ENCODE peak calls at places on chromosome 11, in five cellular contexts. Y, D, V, M and A are unnamed samples.

GRCh38 chr11:128483211-128483788 is 104.1 kb downstream of the ETS1 start:
- DNase-seq in V (no peak), M (no peak), Y (no peak), D (no peak), A (no peak)

GRCh38 chr11:69126286-69126685 is 29.4 kb upstream of the SMIM38 start:
- DNase-seq in M (no peak), D (no peak), Y (no peak), V (peak), A (no peak)

GRCh38 chr11:108836541-108836940 is 171.7 kb downstream of the DDX10 start:
- DNase-seq in D (no peak), Y (no peak), M (no peak), V (no peak), A (no peak)

GRCh38 chr11:42465613-42466012 is 846.2 kb upstream of the API5 start:
- DNase-seq in V (no peak), Y (no peak), D (no peak), M (no peak), A (no peak)

GRCh38 chr11:45593992-45594391 is 71.4 kb downstream of the CHST1 start:
- DNase-seq in V (peak), D (peak), Y (peak), M (no peak), A (no peak)

GRCh38 chr11:122897606-122898210 is 15.1 kb downstream of the JHY start:
- DNase-seq in M (no peak), V (no peak), D (no peak), Y (no peak), A (no peak)

GRCh38 chr11:68099474-68100405 is 21.4 kb downstream of the CHKA start:
- DNase-seq in Y (no peak), V (peak), M (peak), D (no peak), A (peak)

GRCh38 chr11:131815631-131816030 is 445.2 kb downstream of the NTM start:
- DNase-seq in D (no peak), Y (no peak), M (no peak), V (no peak), A (no peak)

GRCh38 chr11:64007629-64008282 is 21.5 kb downstream of the OTUB1 start:
- DNase-seq in Y (peak), V (peak), D (peak), M (peak), A (no peak)

GRCh38 chr11:128288368-128288767 is 299.0 kb downstream of the ETS1 start:
- DNase-seq in M (no peak), D (no peak), Y (no peak), V (no peak), A (no peak)

GRCh38 chr11:2089536-2090165 is 49.5 kb downstream of the IGF2 start:
- DNase-seq in M (peak), Y (peak), V (peak), D (peak), A (peak)

GRCh38 chr11:64856382-64857227 is 12.2 kb upstream of the CDC42BPG start:
- DNase-seq in D (peak), M (peak), Y (peak), V (no peak), A (peak)

GRCh38 chr11:97019305-97019704 is 629.5 kb downstream of the JRKL start:
- DNase-seq in Y (no peak), V (no peak), M (no peak), D (no peak), A (no peak)

GRCh38 chr11:111814567-111814966 is 48.4 kb upstream of the PPP2R1B start:
- DNase-seq in Y (no peak), V (no peak), M (no peak), D (no peak), A (no peak)

GRCh38 chr11:8964324-8965320 is at the start of gene TMEM9B:
- DNase-seq in M (peak), Y (peak), D (peak), V (peak), A (peak)

GRCh38 chr11:111097191-111097590 is 148.3 kb upstream of the POU2AF2 start:
- DNase-seq in V (no peak), D (peak), Y (peak), M (peak), A (no peak)

GRCh38 chr11:93031386-93031785 is 61.9 kb downstream of the MTNR1B start:
- DNase-seq in V (no peak), M (no peak), D (no peak), Y (no peak), A (no peak)

GRCh38 chr11:20048246-20048645 is 112.0 kb downstream of the DBX1 start:
- DNase-seq in M (no peak), V (no peak), Y (no peak), D (no peak), A (no peak)

GRCh38 chr11:26276798-26277424 is 55.0 kb upstream of the ANO3 start:
- DNase-seq in M (peak), D (peak), Y (peak), V (peak), A (peak)

GRCh38 chr11:94800394-94800793 is 32.2 kb downstream of the AMOTL1 start:
- DNase-seq in V (no peak), D (no peak), Y (no peak), M (no peak), A (no peak)

GRCh38 chr11:61072316-61073109 is 29.8 kb upstream of the CD5 start:
- DNase-seq in V (no peak), D (no peak), Y (no peak), M (no peak), A (no peak)

GRCh38 chr11:44589301-44589700 is 23.8 kb downstream of the CD82 start:
- DNase-seq in V (no peak), D (no peak), Y (no peak), M (no peak), A (no peak)

GRCh38 chr11:112106070-112106469 is 19.4 kb downstream of the SDHD start:
- DNase-seq in Y (no peak), M (no peak), D (no peak), V (no peak), A (no peak)

GRCh38 chr11:88051386-88051785 is 123.9 kb downstream of the RAB38 start:
- DNase-seq in V (no peak), M (peak), D (peak), Y (no peak), A (no peak)
- TF ChIP-seq REST in V (no peak), M (no peak), D (no peak), Y (no peak), A (no peak)

GRCh38 chr11:15967966-15968365 is 388.4 kb downstream of the SOX6 start:
- DNase-seq in M (no peak), Y (no peak), D (peak), V (no peak), A (no peak)

GRCh38 chr11:15968461-15969130 is 387.8 kb downstream of the SOX6 start:
- DNase-seq in D (no peak), M (no peak), Y (no peak), V (no peak), A (no peak)

GRCh38 chr11:15963266-15963665 is 393.1 kb downstream of the SOX6 start:
- DNase-seq in Y (no peak), D (no peak), M (no peak), V (no peak), A (no peak)

GRCh38 chr11:15967166-15967565 is 389.2 kb downstream of the SOX6 start:
- DNase-seq in Y (no peak), D (peak), V (no peak), M (no peak), A (no peak)

DNA sequence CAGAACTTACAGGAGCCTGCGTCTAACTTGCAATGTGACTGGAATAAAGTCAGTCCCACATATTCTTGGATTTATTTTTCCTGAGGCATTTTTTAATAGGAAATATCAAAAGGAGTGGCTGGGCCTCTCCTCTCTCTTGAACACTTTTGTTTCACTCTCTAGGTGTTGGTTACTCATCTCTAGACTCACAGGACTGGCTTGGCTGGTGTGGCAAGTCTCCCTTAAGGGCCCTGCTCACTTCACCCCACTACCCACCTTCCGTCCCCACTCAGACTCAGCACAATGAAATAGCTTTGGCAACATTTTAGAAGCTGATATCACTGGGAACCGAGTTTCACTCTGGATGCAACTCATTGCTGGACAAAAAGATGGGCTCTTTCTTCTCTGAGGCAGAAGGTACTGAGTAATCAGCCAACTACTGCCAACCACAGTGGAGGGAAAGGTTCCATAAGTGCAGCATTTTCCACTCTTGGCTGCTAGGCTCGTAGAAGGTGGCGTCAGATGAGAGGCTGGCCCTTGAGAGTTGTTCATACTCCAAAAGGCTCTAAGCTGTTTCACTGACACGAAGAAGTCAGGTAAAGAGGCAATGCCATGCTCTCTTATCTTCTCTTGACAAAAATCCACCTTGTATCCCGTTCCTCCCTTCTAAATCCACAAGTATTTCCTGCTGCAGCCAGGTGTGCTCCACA is 390.6 kb downstream of the SOX6 start:
- DNase-seq in V (no peak), D (no peak), M (no peak), Y (no peak), A (no peak)
- TF ChIP-seq REST in V (no peak), D (no peak), M (no peak), Y (no peak), A (no peak)

GRCh38 chr11:119974467-119974866 is 163.4 kb downstream of the TRIM29 start:
- DNase-seq in V (no peak), D (no peak), M (no peak), Y (no peak), A (no peak)

GRCh38 chr11:119976805-119977583 is 160.9 kb downstream of the TRIM29 start:
- DNase-seq in D (no peak), Y (no peak), V (no peak), M (no peak), A (no peak)

GRCh38 chr11:119977584-119977860 is 160.4 kb downstream of the TRIM29 start:
- DNase-seq in Y (no peak), D (no peak), V (peak), M (no peak), A (no peak)

GRCh38 chr11:119974051-119974450 is 163.9 kb downstream of the TRIM29 start:
- DNase-seq in Y (no peak), V (no peak), M (no peak), D (no peak), A (no peak)

DNA sequence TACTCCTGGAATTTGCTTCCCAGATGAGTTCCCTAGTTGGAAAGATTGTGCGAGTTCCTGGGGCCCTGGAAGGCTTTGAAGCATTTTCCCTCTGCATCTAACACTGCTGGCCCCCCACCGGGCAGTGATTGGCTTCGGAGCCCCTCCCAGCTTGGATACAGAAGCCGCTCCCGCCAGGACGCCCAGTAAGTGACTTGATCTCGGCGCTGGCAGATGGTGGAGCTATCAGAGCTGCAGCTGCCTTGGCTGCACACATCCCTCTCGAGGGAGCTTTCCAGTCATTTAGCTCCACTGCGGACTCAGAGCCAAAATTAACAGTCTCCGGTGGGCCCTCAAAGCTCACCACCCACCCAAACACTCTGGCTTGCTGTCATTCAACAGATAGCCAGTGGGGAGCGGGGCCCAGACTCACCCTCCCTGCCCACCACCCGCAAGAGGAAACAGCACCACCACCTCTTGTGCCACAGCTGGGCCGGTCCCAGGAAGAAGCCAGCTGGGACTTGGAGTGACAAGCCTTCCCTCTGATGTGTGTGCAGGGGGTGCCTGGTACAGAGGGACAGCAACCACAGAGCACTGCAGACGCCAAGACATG is 162.3 kb downstream of the TRIM29 start:
- DNase-seq in Y (no peak), M (no peak), V (no peak), D (no peak), A (no peak)
- TF ChIP-seq REST in Y (no peak), M (no peak), V (no peak), D (no peak), A (no peak)

GRCh38 chr11:104705475-104706195 is 192.6 kb downstream of the CASP12 start:
- DNase-seq in Y (no peak), V (no peak), D (no peak), M (no peak), A (peak)
- TF ChIP-seq REST in Y (no peak), V (no peak), D (no peak), M (no peak), A (no peak)

DNA sequence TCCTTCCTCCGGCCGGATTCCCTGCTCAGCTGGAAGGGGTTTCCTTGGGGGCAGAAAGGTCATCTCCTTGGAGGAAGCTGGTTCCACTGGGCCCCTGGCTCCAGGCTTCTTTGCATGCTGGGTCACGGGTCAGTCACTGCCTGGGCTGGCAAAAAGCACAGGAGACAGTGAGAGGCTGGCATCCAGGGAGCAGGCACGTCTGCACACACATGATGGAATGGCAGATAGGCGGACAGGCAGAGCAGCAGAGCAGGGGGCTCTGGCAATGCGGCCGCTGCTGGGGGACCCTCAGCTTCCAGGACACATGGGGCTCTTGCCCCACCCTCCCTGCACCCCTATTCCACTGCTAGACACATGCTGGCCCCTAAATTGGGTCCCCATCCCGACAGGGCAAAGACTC is 40.4 kb downstream of the C11orf58 start:
- DNase-seq in M (no peak), V (peak), D (no peak), Y (no peak), A (no peak)
- TF ChIP-seq REST in M (no peak), V (no peak), D (no peak), Y (no peak), A (no peak)

GRCh38 chr11:196786-197731 is 4.2 kb downstream of the SCGB1C1 start:
- DNase-seq in D (no peak), V (no peak), M (no peak), Y (no peak), A (peak)
- TF ChIP-seq REST in D (no peak), V (no peak), M (no peak), Y (no peak), A (no peak)

GRCh38 chr11:35173620-35174278 is 34.8 kb downstream of the CD44 start:
- DNase-seq in D (no peak), Y (no peak), V (no peak), M (no peak), A (no peak)

GRCh38 chr11:35177370-35177769 is 38.4 kb downstream of the CD44 start:
- DNase-seq in M (no peak), D (no peak), Y (no peak), V (no peak), A (no peak)

GRCh38 chr11:35171226-35171625 is 32.3 kb downstream of the CD44 start:
- DNase-seq in V (no peak), Y (no peak), D (no peak), M (no peak), A (no peak)

GRCh38 chr11:35173011-35173511 is 34.1 kb downstream of the CD44 start:
- DNase-seq in M (peak), V (no peak), Y (no peak), D (no peak), A (peak)

DNA sequence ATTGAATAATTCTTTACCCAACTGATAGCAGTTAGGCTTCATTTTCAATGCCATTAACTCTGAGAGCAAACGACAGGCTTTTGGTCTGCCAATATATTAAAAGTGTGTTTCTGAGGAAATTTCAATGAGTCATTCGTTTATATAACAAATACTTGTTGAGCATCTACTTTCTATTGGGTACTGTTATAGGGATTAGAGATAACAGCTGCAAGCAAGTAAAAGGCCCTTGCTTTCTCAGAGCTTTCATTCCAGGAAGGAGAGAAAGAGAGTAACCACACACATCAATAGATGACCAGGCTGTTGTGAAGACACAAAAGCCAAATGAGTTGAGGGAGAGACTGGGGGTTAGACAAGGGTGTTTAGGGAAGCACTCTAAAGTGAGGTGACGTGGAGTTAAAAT is 35.7 kb downstream of the CD44 start:
- DNase-seq in Y (no peak), D (no peak), V (no peak), M (no peak), A (no peak)
- TF ChIP-seq REST in Y (no peak), D (no peak), V (no peak), M (no peak), A (no peak)

GRCh38 chr11:135033545-135033944 is 621.5 kb upstream of the B3GAT1 start:
- DNase-seq in D (peak), M (peak), V (peak), Y (no peak), A (no peak)
- TF ChIP-seq REST in D (no peak), M (no peak), V (no peak), Y (no peak), A (no peak)